ENCODE peak calls at places on chromosomes 12 and 14, in ten cellular contexts. U is mucosa of descending colon; K is activated CD4-positive, alpha-beta T cell treated with anti-CD3 and anti-CD28 coated beads for 24 hours; C is brain microvascular endothelial cell; S is astrocyte of the spinal cord; T is activated naive CD4-positive, alpha-beta T cell; W is mesendoderm; P is CD8-positive, alpha-beta T cell; Z is left colon; B is AML-193. L is an unnamed sample.
A peak's percentile ranks its signal among the peaks of the same experiment; 100 is the strongest.

GRCh38 chr14:34081576-34082136 is 130.8 kb upstream of the EGLN3 start:
- DNase-seq in Z (no peak), U (no peak), K (no peak), T (no peak), P (no peak), W (no peak), S (peak; percentile 65), C (peak; percentile 62), B (no peak), L (peak; percentile 83)

GRCh38 chr14:69680297-69680696 is 68.9 kb downstream of the SUSD6 start:
- DNase-seq in W (no peak), S (no peak), P (no peak), C (no peak), K (no peak), T (no peak), Z (no peak), B (no peak), U (no peak), L (no peak)

GRCh38 chr12:12365931-12366431 is 9.1 kb downstream of the BORCS5 start:
- DNase-seq in K (no peak), Z (no peak), T (no peak), S (no peak), U (no peak), C (no peak), W (no peak), B (peak; percentile 61), P (no peak), L (no peak)

GRCh38 chr12:131085125-131085815 is 131.6 kb downstream of the ADGRD1 start:
- DNase-seq in C (no peak), B (no peak), K (no peak), S (no peak), U (no peak), T (no peak), P (peak; percentile 42), Z (peak; percentile 8), W (no peak), L (no peak)

GRCh38 chr14:87409401-87409800 is 583.6 kb downstream of the GALC start:
- DNase-seq in W (peak; percentile 31), U (no peak), Z (no peak), K (no peak), C (no peak), T (no peak), P (no peak), B (no peak), S (no peak), L (no peak)

GRCh38 chr14:99137001-99137700 is 134.8 kb downstream of the BCL11B start:
- DNase-seq in T (no peak), S (no peak), C (no peak), U (no peak), K (no peak), Z (no peak), W (peak; percentile 68), P (peak; percentile 46), B (no peak), L (no peak)

GRCh38 chr14:23209651-23210423 is 26.4 kb upstream of the SLC7A8 start:
- DNase-seq in S (no peak), T (no peak), P (no peak), C (no peak), B (no peak), W (no peak), U (no peak), Z (no peak), K (no peak), L (peak; percentile 72)

GRCh38 chr12:128258866-128259555 is 8.0 kb upstream of the TMEM132C start:
- DNase-seq in S (no peak), U (no peak), T (no peak), K (no peak), Z (no peak), C (no peak), W (peak; percentile 16), P (no peak), B (no peak), L (peak; percentile 40)

GRCh38 chr14:77620222-77620865 is 3.9 kb upstream of the SPTLC2 start:
- DNase-seq in W (no peak), Z (no peak), P (no peak), B (no peak), T (no peak), U (no peak), C (no peak), K (no peak), S (no peak), L (no peak)

GRCh38 chr12:127629066-127629820 is 637.7 kb upstream of the TMEM132C start:
- DNase-seq in K (no peak), Z (no peak), T (no peak), B (no peak), W (no peak), C (no peak), P (no peak), S (peak; percentile 47), U (no peak), L (peak; percentile 19)

GRCh38 chr14:64705406-64706118 is 1.3 kb downstream of the PLEKHG3 start:
- DNase-seq in P (no peak), C (no peak), U (peak; percentile 54), S (no peak), K (no peak), B (peak; percentile 38), T (no peak), W (peak; percentile 46), Z (peak; percentile 63), L (no peak)

GRCh38 chr12:52026267-52026666 is 19.5 kb downstream of the TAMALIN start:
- DNase-seq in C (no peak), Z (no peak), W (no peak), U (no peak), B (no peak), P (no peak), T (no peak), S (no peak), K (no peak), L (no peak)

GRCh38 chr12:65911321-65911720 is 87.0 kb downstream of the HMGA2 start:
- DNase-seq in C (peak; percentile 51), Z (peak; percentile 84), P (no peak), K (no peak), W (no peak), U (peak; percentile 61), B (no peak), T (no peak), S (peak; percentile 53), L (no peak)

GRCh38 chr14:93046696-93047050 is 69.1 kb downstream of the ITPK1 start:
- DNase-seq in B (no peak), C (no peak), S (no peak), P (no peak), K (no peak), W (no peak), U (no peak), Z (no peak), T (no peak), L (no peak)

GRCh38 chr12:97637770-97638169 is 175.2 kb downstream of the RMST start:
- DNase-seq in S (peak; percentile 13), P (no peak), C (no peak), Z (no peak), U (no peak), B (no peak), W (peak; percentile 40), K (no peak), T (no peak), L (no peak)

GRCh38 chr14:78227466-78228077 is 57.4 kb downstream of the NRXN3 start:
- DNase-seq in U (no peak), P (no peak), W (peak; percentile 37), Z (no peak), K (no peak), T (no peak), C (no peak), S (no peak), B (no peak), L (peak; percentile 54)

GRCh38 chr14:101905614-101906013 is 58.8 kb upstream of the DYNC1H1 start:
- DNase-seq in K (no peak), S (no peak), B (no peak), P (peak; percentile 45), W (peak; percentile 2), U (no peak), Z (no peak), C (no peak), T (no peak), L (no peak)

GRCh38 chr14:104101651-104102281 is 16.3 kb downstream of the ASPG start:
- DNase-seq in K (no peak), S (no peak), P (no peak), C (no peak), U (no peak), B (no peak), Z (peak; percentile 25), W (no peak), T (no peak), L (no peak)

GRCh38 chr12:132761032-132761910 is at the start of gene ANKLE2:
- DNase-seq in U (peak; percentile 69), S (peak; percentile 81), C (peak; percentile 72), B (peak; percentile 21), T (peak; percentile 26), W (peak; percentile 58), P (peak; percentile 68), K (peak; percentile 54), Z (peak; percentile 50), L (peak; percentile 44)

GRCh38 chr12:132608231-132609171 is 1.9 kb downstream of the LRCOL1 start:
- DNase-seq in S (no peak), Z (no peak), T (no peak), P (no peak), W (no peak), C (no peak), U (peak; percentile 23), B (no peak), K (no peak), L (no peak)

L was measured in H4.